ENCODE peak calls at places on chromosomes 16 and 17, in nine cellular contexts. One of them, this sample, is unnamed.

GRCh38 chr17:32596666-32597065 is 109.9 kb downstream of the CDK5R1 start:
- DNase-seq in B cell: no peak
- DNase-seq in nephron progenitor cell: no peak
- DNase-seq in OCI-LY7: no peak
- DNase-seq in cardiac muscle cell: no peak
- DNase-seq in IMR-90: peak; percentile 5
- DNase-seq in natural killer cell: no peak
- DNase-seq in mesothelial cell of epicardium: no peak
- DNase-seq in fibroblast of the aortic adventitia: no peak
- DNase-seq in this sample: no peak

GRCh38 chr17:61209099-61209439 is 190.6 kb upstream of the TBX2 start:
- DNase-seq in B cell: no peak
- DNase-seq in fibroblast of the aortic adventitia: no peak
- DNase-seq in nephron progenitor cell: no peak
- DNase-seq in mesothelial cell of epicardium: no peak
- DNase-seq in cardiac muscle cell: no peak
- DNase-seq in OCI-LY7: no peak
- DNase-seq in natural killer cell: no peak
- DNase-seq in IMR-90: no peak
- DNase-seq in this sample: no peak

GRCh38 chr17:78128616-78129384 is at the start of gene TMC6:
- DNase-seq in fibroblast of the aortic adventitia: no peak
- DNase-seq in IMR-90: no peak
- DNase-seq in B cell: peak; percentile 73
- DNase-seq in nephron progenitor cell: peak; percentile 64
- DNase-seq in cardiac muscle cell: no peak
- DNase-seq in OCI-LY7: peak; percentile 86
- DNase-seq in mesothelial cell of epicardium: no peak
- DNase-seq in natural killer cell: peak; percentile 62
- DNase-seq in this sample: peak; percentile 66

GRCh38 chr17:43936434-43936833 is 5.8 kb downstream of the PPY start:
- DNase-seq in B cell: no peak
- DNase-seq in OCI-LY7: no peak
- DNase-seq in cardiac muscle cell: no peak
- DNase-seq in IMR-90: peak; percentile 39
- DNase-seq in fibroblast of the aortic adventitia: no peak
- DNase-seq in natural killer cell: no peak
- DNase-seq in nephron progenitor cell: no peak
- DNase-seq in mesothelial cell of epicardium: no peak
- DNase-seq in this sample: no peak

GRCh38 chr16:83390759-83391158 is 417.0 kb upstream of the HSBP1 start:
- DNase-seq in fibroblast of the aortic adventitia: peak; percentile 4
- DNase-seq in natural killer cell: no peak
- DNase-seq in mesothelial cell of epicardium: no peak
- DNase-seq in B cell: no peak
- DNase-seq in nephron progenitor cell: no peak
- DNase-seq in IMR-90: no peak
- DNase-seq in OCI-LY7: no peak
- DNase-seq in cardiac muscle cell: peak; percentile 54
- DNase-seq in this sample: no peak

GRCh38 chr17:50135316-50136095 is 5.5 kb upstream of the SAMD14 start:
- DNase-seq in OCI-LY7: no peak
- DNase-seq in fibroblast of the aortic adventitia: no peak
- DNase-seq in cardiac muscle cell: no peak
- DNase-seq in B cell: no peak
- DNase-seq in nephron progenitor cell: no peak
- DNase-seq in mesothelial cell of epicardium: no peak
- DNase-seq in natural killer cell: no peak
- DNase-seq in IMR-90: no peak
- DNase-seq in this sample: no peak

GRCh38 chr17:13561606-13562270 is 40.0 kb downstream of the HS3ST3A1 start:
- DNase-seq in B cell: no peak
- DNase-seq in fibroblast of the aortic adventitia: peak; percentile 93
- DNase-seq in IMR-90: no peak
- DNase-seq in natural killer cell: no peak
- DNase-seq in cardiac muscle cell: no peak
- DNase-seq in OCI-LY7: no peak
- DNase-seq in nephron progenitor cell: peak; percentile 18
- DNase-seq in mesothelial cell of epicardium: no peak
- DNase-seq in this sample: no peak

GRCh38 chr17:19647697-19648474 is 665 bp upstream of the ALDH3A2 start:
- DNase-seq in OCI-LY7: peak; percentile 42
- DNase-seq in IMR-90: peak; percentile 54
- DNase-seq in cardiac muscle cell: peak; percentile 59
- DNase-seq in mesothelial cell of epicardium: no peak
- DNase-seq in natural killer cell: peak; percentile 37
- DNase-seq in nephron progenitor cell: peak; percentile 51
- DNase-seq in fibroblast of the aortic adventitia: peak; percentile 73
- DNase-seq in B cell: peak; percentile 55
- DNase-seq in this sample: peak; percentile 20

GRCh38 chr17:21208352-21208751 is 5.6 kb downstream of the TMEM11 start:
- DNase-seq in natural killer cell: no peak
- DNase-seq in mesothelial cell of epicardium: no peak
- DNase-seq in nephron progenitor cell: no peak
- DNase-seq in fibroblast of the aortic adventitia: no peak
- DNase-seq in IMR-90: no peak
- DNase-seq in OCI-LY7: no peak
- DNase-seq in B cell: no peak
- DNase-seq in cardiac muscle cell: no peak
- DNase-seq in this sample: no peak

GRCh38 chr16:83200005-83200779 is 573.4 kb downstream of the CDH13 start:
- DNase-seq in mesothelial cell of epicardium: no peak
- DNase-seq in IMR-90: peak; percentile 22
- DNase-seq in B cell: no peak
- DNase-seq in cardiac muscle cell: peak; percentile 28
- DNase-seq in nephron progenitor cell: no peak
- DNase-seq in OCI-LY7: peak; percentile 3
- DNase-seq in fibroblast of the aortic adventitia: no peak
- DNase-seq in natural killer cell: no peak
- DNase-seq in this sample: no peak

GRCh38 chr17:56506349-56506748 is 87.2 kb upstream of the NOG start:
- DNase-seq in B cell: no peak
- DNase-seq in cardiac muscle cell: peak; percentile 20
- DNase-seq in IMR-90: no peak
- DNase-seq in nephron progenitor cell: no peak
- DNase-seq in natural killer cell: no peak
- DNase-seq in OCI-LY7: no peak
- DNase-seq in fibroblast of the aortic adventitia: no peak
- DNase-seq in mesothelial cell of epicardium: no peak
- DNase-seq in this sample: no peak

GRCh38 chr16:24151482-24151939 is 104.6 kb upstream of the CACNG3 start:
- DNase-seq in fibroblast of the aortic adventitia: no peak
- DNase-seq in cardiac muscle cell: peak; percentile 17
- DNase-seq in mesothelial cell of epicardium: no peak
- DNase-seq in B cell: no peak
- DNase-seq in IMR-90: peak; percentile 0
- DNase-seq in natural killer cell: no peak
- DNase-seq in OCI-LY7: no peak
- DNase-seq in nephron progenitor cell: no peak
- DNase-seq in this sample: no peak

GRCh38 chr16:66695474-66695934 is 1.0 kb downstream of the CMTM4 start:
- DNase-seq in OCI-LY7: no peak
- DNase-seq in nephron progenitor cell: no peak
- DNase-seq in mesothelial cell of epicardium: no peak
- DNase-seq in cardiac muscle cell: no peak
- DNase-seq in IMR-90: no peak
- DNase-seq in B cell: no peak
- DNase-seq in fibroblast of the aortic adventitia: no peak
- DNase-seq in natural killer cell: no peak
- DNase-seq in this sample: no peak

GRCh38 chr17:76196675-76197074 is 43.6 kb downstream of the RNF157 start:
- DNase-seq in B cell: no peak
- DNase-seq in natural killer cell: no peak
- DNase-seq in fibroblast of the aortic adventitia: peak; percentile 17
- DNase-seq in IMR-90: no peak
- DNase-seq in mesothelial cell of epicardium: no peak
- DNase-seq in OCI-LY7: no peak
- DNase-seq in cardiac muscle cell: no peak
- DNase-seq in nephron progenitor cell: no peak
- DNase-seq in this sample: no peak

DNA sequence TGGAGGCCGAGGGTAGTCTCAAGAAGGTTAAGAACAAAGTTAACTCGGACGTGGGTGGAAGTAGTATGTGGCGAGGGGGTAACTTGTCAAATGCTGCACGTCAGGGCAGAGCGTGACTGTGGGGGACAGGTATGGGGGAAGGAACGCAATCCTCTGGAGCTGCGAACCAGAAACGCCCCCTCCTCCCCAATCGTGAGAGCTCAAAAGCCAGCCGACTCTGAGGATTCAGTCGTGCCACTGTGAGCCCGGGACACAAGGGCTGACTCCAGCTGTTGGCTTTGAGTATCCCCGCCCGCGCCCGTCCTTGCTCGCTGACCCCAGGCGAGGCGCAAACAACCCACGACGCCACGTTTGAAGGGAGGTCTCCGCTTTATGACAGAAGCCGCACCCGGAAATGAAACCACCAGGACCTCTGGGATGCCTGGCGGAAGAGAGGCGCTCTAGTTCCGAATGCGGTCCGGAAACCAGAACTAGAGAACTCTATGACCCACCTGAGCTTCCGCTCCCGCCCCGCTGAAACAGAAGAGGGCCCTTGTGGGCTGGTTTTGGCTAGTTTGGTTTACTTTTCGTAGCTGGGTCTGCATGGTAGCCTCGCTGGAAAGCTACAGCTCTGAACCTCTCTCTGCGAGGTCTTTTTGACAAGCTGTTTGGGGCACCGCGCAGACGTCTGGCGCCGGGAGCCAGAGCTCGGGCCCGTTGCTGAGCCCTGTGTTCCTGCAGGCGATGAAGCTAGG is at the start of gene PEX12:
- DNase-seq in fibroblast of the aortic adventitia: peak; percentile 84
- DNase-seq in nephron progenitor cell: peak; percentile 69
- DNase-seq in B cell: peak; percentile 93
- DNase-seq in IMR-90: peak; percentile 80
- DNase-seq in mesothelial cell of epicardium: peak; percentile 37
- DNase-seq in cardiac muscle cell: peak; percentile 93
- DNase-seq in OCI-LY7: peak; percentile 95
- DNase-seq in natural killer cell: peak; percentile 76
- DNase-seq in this sample: peak; percentile 43
- TF ChIP-seq CTCF in fibroblast of the aortic adventitia: no peak
- TF ChIP-seq CTCF in nephron progenitor cell: no peak
- TF ChIP-seq CTCF in B cell: no peak
- TF ChIP-seq CTCF in IMR-90: no peak
- TF ChIP-seq CTCF in mesothelial cell of epicardium: no peak
- TF ChIP-seq CTCF in cardiac muscle cell: no peak
- TF ChIP-seq CTCF in OCI-LY7: no peak
- TF ChIP-seq CTCF in natural killer cell: no peak
- TF ChIP-seq CTCF in this sample: no peak

DNA sequence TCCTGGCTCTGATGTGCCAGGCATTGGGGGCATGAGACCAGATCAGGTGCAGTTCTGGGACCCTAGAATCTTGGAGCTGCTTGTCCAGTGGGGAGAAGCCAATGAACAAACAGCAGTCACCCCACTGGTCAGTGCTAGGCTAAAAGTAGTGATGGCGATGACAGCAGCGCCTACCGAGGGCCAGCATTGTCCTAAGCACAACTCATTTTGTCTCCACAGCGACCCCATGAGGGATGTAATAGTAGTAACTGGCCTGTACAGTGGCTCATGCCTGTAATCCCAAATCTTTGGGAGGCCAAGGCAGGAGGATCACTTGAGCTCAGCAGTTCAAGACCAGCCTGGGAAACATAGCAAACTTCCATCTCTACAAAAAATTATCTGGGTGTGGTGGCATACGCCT is 6.2 kb downstream of the SMCR8 start:
- DNase-seq in cardiac muscle cell: peak; percentile 12
- DNase-seq in nephron progenitor cell: no peak
- DNase-seq in OCI-LY7: no peak
- DNase-seq in fibroblast of the aortic adventitia: no peak
- DNase-seq in B cell: no peak
- DNase-seq in IMR-90: no peak
- DNase-seq in natural killer cell: no peak
- DNase-seq in mesothelial cell of epicardium: no peak
- DNase-seq in this sample: no peak
- TF ChIP-seq CTCF in cardiac muscle cell: peak; percentile 20
- TF ChIP-seq CTCF in nephron progenitor cell: no peak
- TF ChIP-seq CTCF in OCI-LY7: peak; percentile 59
- TF ChIP-seq CTCF in fibroblast of the aortic adventitia: no peak
- TF ChIP-seq CTCF in B cell: no peak
- TF ChIP-seq CTCF in IMR-90: peak; percentile 8
- TF ChIP-seq CTCF in natural killer cell: no peak
- TF ChIP-seq CTCF in mesothelial cell of epicardium: no peak
- TF ChIP-seq CTCF in this sample: no peak

DNA sequence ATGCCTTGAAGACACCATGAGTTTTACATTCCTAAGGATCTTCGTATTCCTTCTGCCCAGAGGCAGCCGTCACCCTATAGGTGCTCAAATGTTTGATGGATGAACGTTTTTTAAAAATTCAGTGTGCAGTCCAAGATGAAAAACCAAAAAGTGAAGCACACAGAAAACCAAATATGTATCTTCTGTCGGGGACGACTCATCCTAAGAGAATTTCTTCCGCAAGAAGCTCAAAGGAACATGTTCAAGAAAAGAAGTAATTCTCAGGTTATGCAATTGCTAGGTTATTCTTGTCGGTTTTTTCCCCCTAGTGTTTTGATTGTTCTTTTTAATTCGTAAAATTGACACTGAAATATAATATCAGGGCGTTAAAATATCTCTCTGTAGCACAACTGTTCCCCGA is 1.4 kb downstream of the CENPV start:
- DNase-seq in OCI-LY7: no peak
- DNase-seq in natural killer cell: no peak
- DNase-seq in IMR-90: peak; percentile 75
- DNase-seq in fibroblast of the aortic adventitia: peak; percentile 56
- DNase-seq in mesothelial cell of epicardium: no peak
- DNase-seq in cardiac muscle cell: no peak
- DNase-seq in B cell: no peak
- DNase-seq in nephron progenitor cell: no peak
- DNase-seq in this sample: no peak
- TF ChIP-seq CTCF in OCI-LY7: no peak
- TF ChIP-seq CTCF in natural killer cell: no peak
- TF ChIP-seq CTCF in IMR-90: no peak
- TF ChIP-seq CTCF in fibroblast of the aortic adventitia: no peak
- TF ChIP-seq CTCF in mesothelial cell of epicardium: no peak
- TF ChIP-seq CTCF in cardiac muscle cell: no peak
- TF ChIP-seq CTCF in B cell: no peak
- TF ChIP-seq CTCF in nephron progenitor cell: no peak
- TF ChIP-seq CTCF in this sample: no peak

DNA sequence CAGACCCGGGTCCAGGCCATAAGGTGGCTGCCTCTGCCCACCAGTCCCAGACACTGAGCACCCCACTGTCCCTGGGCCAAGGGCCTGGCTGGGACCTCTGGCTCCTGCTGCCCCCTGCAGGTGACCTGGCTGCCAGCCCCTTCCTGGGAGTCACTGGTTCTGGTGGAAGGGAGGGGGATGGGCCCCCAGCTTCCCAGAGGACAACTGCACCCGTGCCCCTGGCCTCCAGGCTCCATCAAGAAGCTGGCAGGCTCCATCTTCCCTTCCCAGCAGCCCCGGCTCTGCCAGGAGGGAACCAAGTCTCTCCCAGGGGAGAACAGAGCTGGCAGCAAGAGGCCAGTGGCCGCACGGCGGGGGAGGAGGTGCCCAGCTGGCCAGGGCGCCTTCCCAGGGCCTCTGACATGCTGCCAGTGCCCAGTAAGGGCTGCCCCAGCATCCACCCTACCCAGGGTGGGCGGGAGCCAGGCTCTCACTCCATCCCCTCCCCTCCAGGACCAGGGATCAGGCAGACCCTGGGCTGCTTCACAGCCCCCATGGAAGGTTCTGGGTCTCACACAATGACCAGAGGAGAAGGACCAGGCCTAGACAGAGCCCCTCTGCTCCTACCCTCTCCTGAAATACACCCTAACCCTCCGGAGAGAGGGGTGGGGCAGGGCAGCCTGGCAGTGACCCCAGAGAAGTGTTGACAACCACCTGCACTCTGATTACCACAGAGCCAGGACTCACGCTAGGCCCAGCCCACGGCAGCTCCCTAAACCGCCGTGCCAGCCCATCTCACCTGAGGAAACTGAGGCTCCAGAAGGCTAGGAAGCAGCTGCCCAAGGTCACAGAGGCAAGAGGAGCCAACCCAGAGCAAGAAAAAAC is 3.6 kb downstream of the CLUH start:
- DNase-seq in IMR-90: no peak
- DNase-seq in fibroblast of the aortic adventitia: no peak
- DNase-seq in B cell: no peak
- DNase-seq in nephron progenitor cell: peak; percentile 58
- DNase-seq in cardiac muscle cell: peak; percentile 67
- DNase-seq in natural killer cell: no peak
- DNase-seq in mesothelial cell of epicardium: no peak
- DNase-seq in OCI-LY7: peak; percentile 34
- DNase-seq in this sample: no peak
- TF ChIP-seq CTCF in IMR-90: peak; percentile 33
- TF ChIP-seq CTCF in fibroblast of the aortic adventitia: peak; percentile 49
- TF ChIP-seq CTCF in B cell: no peak
- TF ChIP-seq CTCF in nephron progenitor cell: peak; percentile 45
- TF ChIP-seq CTCF in cardiac muscle cell: peak; percentile 45
- TF ChIP-seq CTCF in natural killer cell: no peak
- TF ChIP-seq CTCF in mesothelial cell of epicardium: no peak
- TF ChIP-seq CTCF in OCI-LY7: peak; percentile 67
- TF ChIP-seq CTCF in this sample: peak; percentile 52